ENCODE peak calls at places on chromosomes 13 and 19, in eight cellular contexts. One of them, this sample, is unnamed.

GRCh38 chr13:63696055-63696454 is 2280.4 kb upstream of the PCDH20 start:
- DNase-seq in fibroblast of lung: peak; percentile 88
- DNase-seq in astrocyte: peak; percentile 62
- DNase-seq in HCT116: no peak
- DNase-seq in GM23248: no peak
- DNase-seq in endodermal cell: no peak
- DNase-seq in neuronal stem cell: no peak
- DNase-seq in PC-3: peak; percentile 2
- DNase-seq in this sample: no peak

GRCh38 chr19:18245297-18245696 is 19.1 kb upstream of the PDE4C start:
- DNase-seq in HCT116: no peak
- DNase-seq in PC-3: no peak
- DNase-seq in GM23248: no peak
- DNase-seq in astrocyte: no peak
- DNase-seq in neuronal stem cell: no peak
- DNase-seq in fibroblast of lung: no peak
- DNase-seq in endodermal cell: no peak
- DNase-seq in this sample: no peak

GRCh38 chr13:73162912-73163911 is 104.4 kb downstream of the KLF5 start:
- DNase-seq in HCT116: peak; percentile 7
- DNase-seq in neuronal stem cell: no peak
- DNase-seq in astrocyte: no peak
- DNase-seq in fibroblast of lung: no peak
- DNase-seq in GM23248: peak; percentile 17
- DNase-seq in PC-3: peak; percentile 62
- DNase-seq in endodermal cell: no peak
- DNase-seq in this sample: no peak

GRCh38 chr19:1315470-1316166 is 29.9 kb downstream of the EFNA2 start:
- DNase-seq in fibroblast of lung: peak; percentile 40
- DNase-seq in neuronal stem cell: no peak
- DNase-seq in PC-3: peak; percentile 50
- DNase-seq in astrocyte: peak; percentile 16
- DNase-seq in endodermal cell: peak; percentile 86
- DNase-seq in GM23248: peak; percentile 75
- DNase-seq in HCT116: peak; percentile 18
- DNase-seq in this sample: no peak

GRCh38 chr19:48203227-48203793 is 32.8 kb downstream of the ZSWIM9 start:
- DNase-seq in neuronal stem cell: no peak
- DNase-seq in astrocyte: no peak
- DNase-seq in HCT116: peak; percentile 24
- DNase-seq in GM23248: no peak
- DNase-seq in PC-3: no peak
- DNase-seq in fibroblast of lung: no peak
- DNase-seq in endodermal cell: no peak
- DNase-seq in this sample: no peak

GRCh38 chr19:27876489-27876888 is 1336.5 kb downstream of the UQCRFS1 start:
- DNase-seq in neuronal stem cell: no peak
- DNase-seq in fibroblast of lung: no peak
- DNase-seq in endodermal cell: no peak
- DNase-seq in PC-3: no peak
- DNase-seq in GM23248: no peak
- DNase-seq in HCT116: no peak
- DNase-seq in astrocyte: no peak
- DNase-seq in this sample: no peak

GRCh38 chr13:113924184-113924583 is 49.7 kb downstream of the C13orf46 start:
- DNase-seq in endodermal cell: no peak
- DNase-seq in GM23248: no peak
- DNase-seq in neuronal stem cell: no peak
- DNase-seq in astrocyte: no peak
- DNase-seq in fibroblast of lung: no peak
- DNase-seq in HCT116: no peak
- DNase-seq in PC-3: no peak
- DNase-seq in this sample: no peak

GRCh38 chr19:18415177-18415867 is 3.9 kb upstream of the SSBP4 start:
- DNase-seq in HCT116: no peak
- DNase-seq in GM23248: peak; percentile 88
- DNase-seq in PC-3: no peak
- DNase-seq in fibroblast of lung: peak; percentile 65
- DNase-seq in astrocyte: peak; percentile 25
- DNase-seq in endodermal cell: no peak
- DNase-seq in neuronal stem cell: no peak
- DNase-seq in this sample: no peak

GRCh38 chr13:93462151-93462550 is 235.5 kb downstream of the GPC6 start:
- DNase-seq in endodermal cell: no peak
- DNase-seq in neuronal stem cell: no peak
- DNase-seq in astrocyte: no peak
- DNase-seq in fibroblast of lung: no peak
- DNase-seq in HCT116: no peak
- DNase-seq in PC-3: no peak
- DNase-seq in GM23248: no peak
- DNase-seq in this sample: no peak

GRCh38 chr13:29845440-29846056 is 4.9 kb downstream of the UBL3 start:
- DNase-seq in neuronal stem cell: no peak
- DNase-seq in endodermal cell: no peak
- DNase-seq in GM23248: peak; percentile 59
- DNase-seq in PC-3: peak; percentile 61
- DNase-seq in fibroblast of lung: peak; percentile 57
- DNase-seq in astrocyte: no peak
- DNase-seq in HCT116: no peak
- DNase-seq in this sample: no peak

GRCh38 chr13:98706446-98707110 is 45.9 kb downstream of the SLC15A1 start:
- DNase-seq in GM23248: no peak
- DNase-seq in HCT116: no peak
- DNase-seq in endodermal cell: no peak
- DNase-seq in neuronal stem cell: no peak
- DNase-seq in astrocyte: peak; percentile 20
- DNase-seq in fibroblast of lung: no peak
- DNase-seq in PC-3: peak; percentile 26
- DNase-seq in this sample: no peak

GRCh38 chr19:42421101-42421500 is 6.1 kb downstream of the LIPE start:
- DNase-seq in astrocyte: no peak
- DNase-seq in GM23248: no peak
- DNase-seq in endodermal cell: no peak
- DNase-seq in PC-3: no peak
- DNase-seq in fibroblast of lung: no peak
- DNase-seq in HCT116: no peak
- DNase-seq in neuronal stem cell: no peak
- DNase-seq in this sample: no peak

GRCh38 chr19:49916839-49917733 is 11.9 kb upstream of the ATF5 start:
- DNase-seq in endodermal cell: peak; percentile 75
- DNase-seq in fibroblast of lung: no peak
- DNase-seq in neuronal stem cell: no peak
- DNase-seq in GM23248: no peak
- DNase-seq in PC-3: no peak
- DNase-seq in astrocyte: no peak
- DNase-seq in HCT116: no peak
- DNase-seq in this sample: no peak

GRCh38 chr13:112934075-112934474 is 34.9 kb upstream of the MCF2L start:
- DNase-seq in HCT116: no peak
- DNase-seq in PC-3: no peak
- DNase-seq in endodermal cell: no peak
- DNase-seq in GM23248: no peak
- DNase-seq in neuronal stem cell: no peak
- DNase-seq in fibroblast of lung: no peak
- DNase-seq in astrocyte: no peak
- DNase-seq in this sample: no peak

GRCh38 chr19:19460258-19460731 is 54.8 kb downstream of the GATAD2A start:
- DNase-seq in neuronal stem cell: no peak
- DNase-seq in fibroblast of lung: no peak
- DNase-seq in HCT116: no peak
- DNase-seq in PC-3: no peak
- DNase-seq in endodermal cell: no peak
- DNase-seq in GM23248: peak; percentile 42
- DNase-seq in astrocyte: no peak
- DNase-seq in this sample: no peak

GRCh38 chr13:76711515-76712182 is 174.6 kb downstream of the KCTD12 start:
- DNase-seq in endodermal cell: no peak
- DNase-seq in fibroblast of lung: peak; percentile 93
- DNase-seq in astrocyte: peak; percentile 92
- DNase-seq in GM23248: peak; percentile 95
- DNase-seq in HCT116: no peak
- DNase-seq in neuronal stem cell: no peak
- DNase-seq in PC-3: peak; percentile 46
- DNase-seq in this sample: no peak

GRCh38 chr19:34556500-34556899 is 74.9 kb downstream of the WTIP start:
- DNase-seq in PC-3: peak; percentile 30
- DNase-seq in HCT116: peak; percentile 10
- DNase-seq in astrocyte: no peak
- DNase-seq in fibroblast of lung: no peak
- DNase-seq in neuronal stem cell: no peak
- DNase-seq in GM23248: peak; percentile 66
- DNase-seq in endodermal cell: peak; percentile 84
- DNase-seq in this sample: no peak

GRCh38 chr19:33300016-33300981 is 2.0 kb downstream of the CEBPA start:
- DNase-seq in fibroblast of lung: no peak
- DNase-seq in GM23248: no peak
- DNase-seq in HCT116: no peak
- DNase-seq in astrocyte: no peak
- DNase-seq in neuronal stem cell: no peak
- DNase-seq in endodermal cell: no peak
- DNase-seq in PC-3: no peak
- DNase-seq in this sample: no peak
- H3K9ac ChIP-seq in fibroblast of lung: no peak overlapping the region
- H3K9ac ChIP-seq in GM23248: no peak overlapping the region
- H3K9ac ChIP-seq in HCT116: no peak overlapping the region
- H3K9ac ChIP-seq in astrocyte: no peak overlapping the region
- H3K9ac ChIP-seq in neuronal stem cell: no peak overlapping the region
- H3K9ac ChIP-seq in endodermal cell: no peak overlapping the region
- H3K9ac ChIP-seq in PC-3: no peak overlapping the region
- H3K9ac ChIP-seq in this sample: peak overlapping the region; percentile 37

DNA sequence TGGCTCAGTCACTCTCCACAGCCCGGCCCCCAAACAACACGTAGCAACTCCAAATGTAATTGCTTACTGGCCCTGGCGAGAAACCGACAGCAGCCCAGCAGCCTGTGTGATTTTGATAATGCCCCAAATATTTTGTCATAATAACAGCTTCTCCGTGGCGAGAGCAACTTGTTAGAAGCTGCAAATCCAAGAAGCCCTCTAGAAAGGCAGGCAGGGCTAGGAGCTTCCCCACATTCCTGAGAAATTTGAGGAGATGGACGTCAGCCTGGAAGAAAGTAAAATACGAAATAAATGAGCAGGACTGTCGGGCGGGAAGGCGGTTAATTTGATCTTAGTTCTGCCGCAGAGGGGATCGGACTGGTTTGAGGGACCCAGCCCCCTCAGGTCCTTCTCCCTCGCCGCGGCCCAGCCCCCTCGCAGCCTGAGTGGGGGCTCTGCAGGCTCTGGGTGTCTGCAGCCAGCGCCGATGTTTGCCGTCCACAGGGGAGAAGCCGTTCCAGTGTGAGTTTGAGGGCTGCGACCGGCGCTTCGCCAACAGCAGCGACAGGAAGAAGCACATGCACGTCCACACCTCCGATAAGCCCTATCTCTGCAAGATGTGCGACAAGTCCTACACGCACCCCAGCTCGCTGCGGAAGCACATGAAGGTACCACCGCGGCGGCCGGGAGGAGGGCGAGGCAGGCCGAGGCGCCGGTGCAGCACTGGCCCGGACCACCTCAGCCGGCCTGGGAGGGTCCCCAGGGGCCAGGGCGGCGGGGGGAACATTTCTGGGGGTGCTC is 3.1 kb downstream of the ZIC2 start:
- DNase-seq in neuronal stem cell: no peak
- DNase-seq in GM23248: no peak
- DNase-seq in astrocyte: no peak
- DNase-seq in fibroblast of lung: no peak
- DNase-seq in endodermal cell: peak; percentile 73
- DNase-seq in PC-3: no peak
- DNase-seq in HCT116: no peak
- DNase-seq in this sample: no peak
- H3K9me3 ChIP-seq in neuronal stem cell: no peaks in the 10 kb centered on the region
- H3K9me3 ChIP-seq in GM23248: no peaks in the 10 kb centered on the region
- H3K9me3 ChIP-seq in astrocyte: no peaks in the 10 kb centered on the region
- H3K9me3 ChIP-seq in fibroblast of lung: no peaks in the 10 kb centered on the region
- H3K9me3 ChIP-seq in endodermal cell: no peaks in the 10 kb centered on the region
- H3K9me3 ChIP-seq in PC-3: no peaks in the 10 kb centered on the region
- H3K9me3 ChIP-seq in HCT116: no peaks in the 10 kb centered on the region
- H3K9me3 ChIP-seq in this sample: peaks cover 3% of the 10 kb centered on the region

GRCh38 chr13:107516517-107516916 is 698.8 kb downstream of the LIG4 start:
- DNase-seq in HCT116: no peak
- DNase-seq in endodermal cell: no peak
- DNase-seq in astrocyte: no peak
- DNase-seq in GM23248: no peak
- DNase-seq in fibroblast of lung: no peak
- DNase-seq in neuronal stem cell: no peak
- DNase-seq in PC-3: no peak
- DNase-seq in this sample: no peak
- H3K9ac ChIP-seq in HCT116: no peak overlapping the region
- H3K9ac ChIP-seq in endodermal cell: no peak overlapping the region
- H3K9ac ChIP-seq in astrocyte: no peak overlapping the region
- H3K9ac ChIP-seq in GM23248: no peak overlapping the region
- H3K9ac ChIP-seq in fibroblast of lung: no peak overlapping the region
- H3K9ac ChIP-seq in neuronal stem cell: no peak overlapping the region
- H3K9ac ChIP-seq in PC-3: no peak overlapping the region
- H3K9ac ChIP-seq in this sample: no peak overlapping the region

GRCh38 chr13:33292712-33293111 is 7.2 kb upstream of the STARD13 start:
- DNase-seq in GM23248: no peak
- DNase-seq in endodermal cell: no peak
- DNase-seq in fibroblast of lung: no peak
- DNase-seq in PC-3: no peak
- DNase-seq in astrocyte: no peak
- DNase-seq in neuronal stem cell: no peak
- DNase-seq in HCT116: no peak
- DNase-seq in this sample: no peak

GRCh38 chr13:33287142-33287882 is 1.8 kb upstream of the STARD13 start:
- DNase-seq in PC-3: no peak
- DNase-seq in fibroblast of lung: no peak
- DNase-seq in GM23248: no peak
- DNase-seq in HCT116: no peak
- DNase-seq in endodermal cell: no peak
- DNase-seq in neuronal stem cell: no peak
- DNase-seq in astrocyte: no peak
- DNase-seq in this sample: no peak

GRCh38 chr13:33286143-33286542 is 588 bp upstream of the STARD13 start:
- DNase-seq in PC-3: no peak
- DNase-seq in neuronal stem cell: no peak
- DNase-seq in fibroblast of lung: no peak
- DNase-seq in GM23248: no peak
- DNase-seq in endodermal cell: no peak
- DNase-seq in astrocyte: no peak
- DNase-seq in HCT116: no peak
- DNase-seq in this sample: no peak

GRCh38 chr13:33289966-33290365 is 4.4 kb upstream of the STARD13 start:
- DNase-seq in HCT116: no peak
- DNase-seq in fibroblast of lung: no peak
- DNase-seq in endodermal cell: no peak
- DNase-seq in neuronal stem cell: no peak
- DNase-seq in astrocyte: peak; percentile 77
- DNase-seq in PC-3: no peak
- DNase-seq in GM23248: no peak
- DNase-seq in this sample: no peak

DNA sequence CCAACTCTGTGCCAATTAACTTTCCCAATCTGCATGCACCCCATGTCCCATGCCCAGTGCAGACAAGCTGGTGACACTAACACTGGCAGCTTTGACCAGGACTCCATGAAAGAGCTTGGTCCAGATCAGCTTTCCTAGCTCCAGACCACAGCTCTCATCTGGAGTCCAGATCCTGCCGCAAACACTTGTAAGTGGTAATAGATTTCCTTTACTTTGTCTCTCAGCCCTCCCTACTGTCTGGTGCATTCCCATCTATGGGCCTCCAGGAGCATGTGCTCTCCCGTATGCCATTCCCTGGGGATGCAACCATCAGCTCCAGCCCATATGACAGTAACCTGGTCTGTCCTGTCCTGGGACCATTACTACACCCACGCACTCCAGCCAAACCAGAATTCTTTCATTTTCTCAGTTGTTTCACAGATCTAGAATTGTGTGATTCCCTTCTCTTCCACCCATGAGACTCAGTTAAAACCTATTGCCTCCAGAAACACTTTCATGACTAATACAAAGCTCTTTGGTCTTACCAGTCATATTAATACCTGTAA is 4.9 kb upstream of the STARD13 start:
- DNase-seq in GM23248: no peak
- DNase-seq in neuronal stem cell: no peak
- DNase-seq in endodermal cell: no peak
- DNase-seq in fibroblast of lung: no peak
- DNase-seq in PC-3: no peak
- DNase-seq in astrocyte: no peak
- DNase-seq in HCT116: no peak
- DNase-seq in this sample: no peak
- H3K9me3 ChIP-seq in GM23248: no peaks in the 10 kb centered on the region
- H3K9me3 ChIP-seq in neuronal stem cell: no peaks in the 10 kb centered on the region
- H3K9me3 ChIP-seq in endodermal cell: no peaks in the 10 kb centered on the region
- H3K9me3 ChIP-seq in fibroblast of lung: no peaks in the 10 kb centered on the region
- H3K9me3 ChIP-seq in PC-3: no peaks in the 10 kb centered on the region
- H3K9me3 ChIP-seq in astrocyte: no peaks in the 10 kb centered on the region
- H3K9me3 ChIP-seq in HCT116: no peaks in the 10 kb centered on the region
- H3K9me3 ChIP-seq in this sample: no peaks in the 10 kb centered on the region